ENCODE peak calls at places on chromosomes 3 and 15, in seven cellular contexts. G is stimulated activated CD4-positive, alpha-beta T cell treated with anti-CD3 and anti-CD28 coated beads, Interleukin-1b, Interleukin-23, amount 100 ng/mL, for 24 hours; W is CD8-positive, alpha-beta T cell; V is lower leg skin; P is NCI-H1436 treated with DMSO at 0.1 percent for 48 hours; O is foreskin fibroblast; E is AG10803. Z is an unnamed sample.

GRCh38 chr3:194481103-194481502 is 5.7 kb downstream of the ATP13A3 start:
- DNase-seq in G (no peak), W (no peak), V (no peak), P (no peak), O (peak), E (peak), Z (no peak)

GRCh38 chr3:46455231-46456115 is 9.2 kb downstream of the LTF start:
- DNase-seq in G (no peak), W (no peak), V (peak), P (no peak), O (no peak), E (no peak), Z (no peak)

GRCh38 chr3:152196782-152197181 is 71.9 kb upstream of the MBNL1 start:
- DNase-seq in G (no peak), W (no peak), V (no peak), P (no peak), O (no peak), E (no peak), Z (no peak)

GRCh38 chr3:27244374-27244773 is 124.8 kb downstream of the NEK10 start:
- DNase-seq in G (no peak), W (no peak), V (no peak), P (no peak), O (no peak), E (no peak), Z (no peak)

GRCh38 chr15:94655249-94655648 is 423.9 kb downstream of the MCTP2 start:
- DNase-seq in G (no peak), W (no peak), V (no peak), P (no peak), O (no peak), E (no peak), Z (no peak)

GRCh38 chr15:64597469-64597806 is 137.1 kb downstream of the ZNF609 start:
- DNase-seq in G (no peak), W (no peak), V (no peak), P (no peak), O (no peak), E (no peak), Z (no peak)

GRCh38 chr15:86221119-86221518 is 141.4 kb downstream of the AGBL1 start:
- DNase-seq in G (no peak), W (no peak), V (no peak), P (no peak), O (no peak), E (no peak), Z (no peak)

GRCh38 chr3:128011140-128011539 is 41.1 kb upstream of the SEC61A1 start:
- DNase-seq in G (no peak), W (no peak), V (no peak), P (peak), O (peak), E (peak), Z (no peak)

GRCh38 chr3:40608091-40608490 is 83.3 kb downstream of the ZNF621 start:
- DNase-seq in G (no peak), W (no peak), V (no peak), P (no peak), O (no peak), E (no peak), Z (no peak)

GRCh38 chr3:177565981-177566380 is 368.7 kb upstream of the TBL1XR1 start:
- DNase-seq in G (no peak), W (no peak), V (no peak), P (no peak), O (no peak), E (no peak), Z (no peak)

GRCh38 chr15:101451886-101452285 is 37.6 kb downstream of the PCSK6 start:
- DNase-seq in G (no peak), W (no peak), V (peak), P (no peak), O (peak), E (peak), Z (no peak)

GRCh38 chr3:125194061-125194848 is 18.3 kb downstream of the SLC12A8 start:
- DNase-seq in G (no peak), W (no peak), V (no peak), P (no peak), O (peak), E (no peak), Z (no peak)

GRCh38 chr15:100337422-100338044 is 4.2 kb downstream of the ADAMTS17 start:
- DNase-seq in G (no peak), W (no peak), V (peak), P (no peak), O (no peak), E (no peak), Z (no peak)

GRCh38 chr3:157226173-157226847 is 66.4 kb upstream of the CCNL1 start:
- DNase-seq in G (no peak), W (no peak), V (no peak), P (no peak), O (peak), E (peak), Z (no peak)

GRCh38 chr15:92803536-92803851 is 96.6 kb upstream of the CHD2 start:
- DNase-seq in G (no peak), W (no peak), V (no peak), P (no peak), O (no peak), E (no peak), Z (no peak)

GRCh38 chr15:89017370-89018066 is 70.7 kb upstream of the ABHD2 start:
- DNase-seq in G (peak), W (peak), V (peak), P (no peak), O (peak), E (peak), Z (peak)